ENCODE peak calls at places on chromosome 16, in five cellular contexts. J is PC-3; K is OCI-LY7; Z is BE2C; L is CD4-positive, CD25-positive, alpha-beta regulatory T cell. I is an unnamed sample.

GRCh38 chr16:77657016-77657415 is 65.3 kb upstream of the NUDT7 start:
- DNase-seq in K (no peak), J (no peak), Z (peak), L (no peak), I (no peak)

GRCh38 chr16:1545044-1545736 is 11.7 kb downstream of the TMEM204 start:
- DNase-seq in J (no peak), K (no peak), L (no peak), Z (peak), I (peak)

GRCh38 chr16:54620197-54620596 is 310.5 kb upstream of the IRX5 start:
- DNase-seq in K (no peak), Z (no peak), L (no peak), J (no peak), I (no peak)

GRCh38 chr16:29837833-29838232 is 17.6 kb downstream of the MVP start:
- DNase-seq in L (no peak), J (no peak), Z (no peak), K (no peak), I (no peak)

GRCh38 chr16:66441586-66442375 is 14.7 kb downstream of the BEAN1 start:
- DNase-seq in K (no peak), J (peak), L (no peak), Z (no peak), I (no peak)

GRCh38 chr16:46972971-46973456 is 460 bp downstream of the DNAJA2 start:
- DNase-seq in Z (peak), K (peak), J (peak), L (peak), I (no peak)

GRCh38 chr16:14500791-14501190 is 129.3 kb downstream of the PARN start:
- DNase-seq in L (no peak), Z (no peak), K (no peak), J (no peak), I (no peak)

GRCh38 chr16:23584186-23585076 is 11.7 kb downstream of the NDUFAB1 start:
- DNase-seq in K (no peak), J (no peak), L (no peak), Z (no peak), I (no peak)

GRCh38 chr16:627458-628239 is 3.1 kb upstream of the WFIKKN1 start:
- DNase-seq in L (no peak), K (no peak), Z (peak), J (peak), I (no peak)

GRCh38 chr16:10577305-10578202 is 2.8 kb downstream of the EMP2 start:
- DNase-seq in K (no peak), J (peak), Z (no peak), L (no peak), I (no peak)

GRCh38 chr16:81511371-81511770 is 66.8 kb downstream of the CMIP start:
- DNase-seq in J (peak), K (no peak), Z (no peak), L (no peak), I (no peak)

GRCh38 chr16:89582614-89583196 is 7.1 kb downstream of the CPNE7 start:
- DNase-seq in J (no peak), Z (no peak), L (no peak), K (no peak), I (no peak)

GRCh38 chr16:86363057-86363490 is 147.3 kb upstream of the FOXF1 start:
- DNase-seq in J (peak), L (no peak), K (no peak), Z (peak), I (no peak)

GRCh38 chr16:54937673-54938350 is 7.1 kb downstream of the IRX5 start:
- DNase-seq in Z (no peak), K (no peak), J (no peak), L (no peak), I (no peak)

GRCh38 chr16:48499822-48500440 is 110.0 kb downstream of the N4BP1 start:
- DNase-seq in Z (no peak), K (no peak), L (no peak), J (peak), I (no peak)

GRCh38 chr16:53960954-53961616 is 257.1 kb downstream of the FTO start:
- DNase-seq in Z (peak), K (no peak), L (no peak), J (no peak), I (no peak)

GRCh38 chr16:10578474-10579316 is 1.7 kb downstream of the EMP2 start:
- DNase-seq in L (no peak), J (peak), K (no peak), Z (no peak), I (no peak)

GRCh38 chr16:56192971-56193936 is 2.0 kb downstream of the GNAO1 start:
- DNase-seq in L (no peak), K (no peak), J (no peak), Z (peak), I (no peak)

DNA sequence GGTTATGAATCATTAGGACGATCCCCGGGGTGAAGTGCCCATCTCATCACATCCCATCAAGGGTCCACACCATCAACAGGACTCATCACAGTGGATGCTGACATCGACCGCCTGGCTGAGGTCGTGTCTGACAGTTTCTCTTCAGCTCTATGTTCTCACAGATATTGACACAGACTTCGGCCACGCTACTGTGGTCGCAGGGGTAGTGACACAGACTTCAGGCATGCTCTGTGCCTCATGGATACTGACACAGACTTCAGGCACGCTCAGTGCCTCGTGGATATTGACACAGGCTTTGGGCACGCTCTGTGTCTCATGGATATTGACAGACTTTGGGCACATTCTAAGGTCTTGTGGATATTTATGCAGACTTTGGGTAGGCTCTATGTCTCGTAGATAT is 50.1 kb downstream of the KLHDC4 start:
- DNase-seq in K (no peak), Z (no peak), J (no peak), L (no peak), I (no peak)
- H3K4me3 ChIP-seq in K (no peak), Z (no peak), J (no peak), L (no peak), I (no peak)

GRCh38 chr16:69273009-69273408 is 38.1 kb upstream of the VPS4A start:
- DNase-seq in Z (no peak), J (no peak), K (no peak), L (no peak), I (no peak)

GRCh38 chr16:69270831-69271230 is 40.3 kb upstream of the VPS4A start:
- DNase-seq in J (no peak), L (no peak), K (no peak), Z (no peak), I (no peak)

GRCh38 chr16:69274699-69275235 is 36.4 kb upstream of the VPS4A start:
- DNase-seq in Z (no peak), J (no peak), L (no peak), K (no peak), I (no peak)

DNA sequence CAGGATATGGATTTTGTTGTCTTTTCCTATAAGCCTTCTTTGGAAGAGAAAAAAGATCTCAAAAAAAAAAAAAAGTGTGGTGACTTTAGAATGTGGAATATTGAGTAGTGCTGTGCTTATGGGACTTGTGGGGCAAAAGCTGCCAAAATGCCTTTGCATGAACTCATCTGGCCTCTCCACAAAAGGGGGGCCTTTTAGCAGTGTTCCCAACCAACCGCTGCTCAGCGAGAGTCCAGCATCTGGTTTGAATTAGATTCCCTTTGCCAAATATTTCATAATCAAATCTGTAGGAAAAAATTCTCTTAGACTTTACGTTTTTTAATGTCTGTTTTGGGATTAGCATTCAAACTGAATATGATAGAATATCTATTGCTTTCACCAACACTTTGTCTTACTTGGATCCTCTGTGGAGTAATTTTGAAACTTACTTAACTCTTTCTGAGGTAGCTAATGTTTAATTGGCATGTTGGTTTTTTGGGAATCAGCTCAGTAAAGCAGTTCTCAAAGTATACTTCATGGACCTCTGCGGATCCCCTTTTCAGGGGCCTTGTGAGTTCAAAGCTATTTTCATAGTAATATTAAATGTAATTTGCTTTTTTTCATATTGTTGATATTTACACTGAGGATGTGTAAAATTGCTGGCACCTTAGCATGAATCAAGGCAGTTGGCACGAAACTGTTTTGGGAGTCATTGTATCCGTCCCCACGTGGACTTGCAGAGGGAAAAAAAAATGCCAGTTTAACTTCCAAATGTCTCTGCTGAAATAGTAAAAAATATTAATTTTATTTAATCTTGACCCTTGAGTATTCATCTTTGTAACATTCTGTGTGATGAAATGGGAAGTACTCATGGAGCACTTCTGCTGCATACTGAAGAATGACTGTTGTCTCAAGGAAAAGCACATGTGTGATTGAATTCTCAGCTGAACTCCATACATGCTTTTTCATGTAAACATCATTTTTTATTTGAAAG is 34.7 kb upstream of the VPS4A start:
- DNase-seq in K (no peak), Z (peak), J (no peak), L (no peak), I (no peak)
- H3K4me3 ChIP-seq in K (no peak), Z (no peak), J (no peak), L (no peak), I (no peak)

GRCh38 chr16:75496546-75496945 is 1.3 kb upstream of the CHST6 start:
- DNase-seq in J (no peak), K (no peak), L (no peak), Z (no peak), I (no peak)

GRCh38 chr16:75494696-75495601 is at the start of gene CHST6:
- DNase-seq in K (no peak), L (no peak), Z (no peak), J (no peak), I (no peak)

GRCh38 chr16:75497558-75497957 is 2.3 kb upstream of the CHST6 start:
- DNase-seq in K (no peak), Z (no peak), L (no peak), J (no peak), I (no peak)

GRCh38 chr16:75491876-75492275 is 3.4 kb downstream of the CHST6 start:
- DNase-seq in Z (peak), L (no peak), K (peak), J (peak), I (no peak)

GRCh38 chr16:75494184-75494583 is 1.1 kb downstream of the CHST6 start:
- DNase-seq in K (no peak), J (no peak), Z (no peak), L (no peak), I (no peak)
- H3K4me3 ChIP-seq in K (no peak), J (no peak), Z (no peak), L (no peak), I (no peak)

DNA sequence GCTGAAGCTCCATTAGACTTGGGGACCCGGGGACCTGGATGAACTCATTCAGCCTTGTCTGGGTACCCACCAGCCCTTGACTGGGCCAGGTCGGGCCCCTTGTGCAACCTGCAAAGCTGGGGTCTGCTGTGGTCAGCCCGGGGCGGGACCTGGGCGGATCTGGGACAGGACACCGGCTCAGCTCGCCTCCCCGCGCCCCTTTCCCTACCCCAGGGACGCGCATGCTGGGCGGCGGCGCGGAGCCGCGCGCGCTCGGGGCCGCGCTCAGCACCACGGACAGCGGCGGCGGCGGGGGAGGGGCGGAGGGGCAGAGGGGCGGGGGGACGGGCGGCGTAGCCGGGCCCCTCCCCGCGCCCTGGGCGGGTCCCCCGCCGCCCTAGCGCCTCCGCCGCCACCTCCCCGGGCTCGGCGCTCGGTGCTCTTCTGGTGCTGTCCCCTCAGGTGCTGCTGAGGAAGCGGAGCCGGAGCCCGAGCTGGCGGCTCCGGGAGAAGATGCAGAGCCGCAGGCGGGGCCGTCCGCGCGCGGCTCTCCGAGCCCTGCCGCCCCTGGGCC is 7.4 kb downstream of the ACD start:
- DNase-seq in J (peak), K (no peak), Z (peak), L (no peak), I (no peak)
- H3K4me3 ChIP-seq in J (peak), K (no peak), Z (peak), L (no peak), I (peak)

DNA sequence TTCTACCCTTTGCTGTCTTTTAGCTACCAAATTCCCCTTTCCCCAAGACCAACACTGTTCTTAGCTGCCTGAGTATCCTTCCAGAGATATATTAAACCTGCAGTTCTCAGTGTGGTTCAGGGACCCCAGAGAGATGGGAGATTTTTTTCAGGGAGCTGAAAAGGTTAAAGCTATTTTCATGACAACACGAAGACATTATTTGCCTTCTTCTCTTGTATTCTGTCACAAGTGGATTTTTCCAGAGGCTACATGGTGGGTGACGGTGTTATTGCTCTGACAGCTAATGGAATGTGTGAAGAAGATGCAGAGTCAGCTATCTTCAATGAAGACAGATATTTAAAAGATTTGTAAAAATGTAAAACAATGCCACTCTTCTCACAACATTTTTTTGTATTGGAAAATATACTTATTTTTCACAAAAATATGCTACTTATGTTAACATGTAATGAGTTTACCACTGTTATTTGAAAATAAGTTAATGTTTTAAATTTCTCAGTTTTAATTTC is 69.0 kb downstream of the CFDP1 start:
- DNase-seq in Z (no peak), J (no peak), K (no peak), L (no peak), I (no peak)
- H3K4me3 ChIP-seq in Z (no peak), J (no peak), K (no peak), L (no peak), I (no peak)

GRCh38 chr16:84593825-84594724 is 23.8 kb downstream of the COTL1 start:
- DNase-seq in L (peak), K (peak), Z (no peak), J (no peak), I (no peak)
- H3K4me3 ChIP-seq in L (peak), K (peak), Z (peak), J (no peak), I (no peak)

GRCh38 chr16:12902511-12903324 is 1.3 kb downstream of the SHISA9 start:
- DNase-seq in L (no peak), K (no peak), Z (no peak), J (no peak), I (no peak)

GRCh38 chr16:12901597-12902436 is at the start of gene SHISA9:
- DNase-seq in L (no peak), Z (no peak), K (no peak), J (no peak), I (no peak)

GRCh38 chr16:12903325-12904040 is 2.1 kb downstream of the SHISA9 start:
- DNase-seq in J (no peak), K (no peak), L (no peak), Z (no peak), I (no peak)

GRCh38 chr16:12906271-12906670 is 4.9 kb downstream of the SHISA9 start:
- DNase-seq in K (no peak), L (no peak), Z (no peak), J (no peak), I (no peak)

DNA sequence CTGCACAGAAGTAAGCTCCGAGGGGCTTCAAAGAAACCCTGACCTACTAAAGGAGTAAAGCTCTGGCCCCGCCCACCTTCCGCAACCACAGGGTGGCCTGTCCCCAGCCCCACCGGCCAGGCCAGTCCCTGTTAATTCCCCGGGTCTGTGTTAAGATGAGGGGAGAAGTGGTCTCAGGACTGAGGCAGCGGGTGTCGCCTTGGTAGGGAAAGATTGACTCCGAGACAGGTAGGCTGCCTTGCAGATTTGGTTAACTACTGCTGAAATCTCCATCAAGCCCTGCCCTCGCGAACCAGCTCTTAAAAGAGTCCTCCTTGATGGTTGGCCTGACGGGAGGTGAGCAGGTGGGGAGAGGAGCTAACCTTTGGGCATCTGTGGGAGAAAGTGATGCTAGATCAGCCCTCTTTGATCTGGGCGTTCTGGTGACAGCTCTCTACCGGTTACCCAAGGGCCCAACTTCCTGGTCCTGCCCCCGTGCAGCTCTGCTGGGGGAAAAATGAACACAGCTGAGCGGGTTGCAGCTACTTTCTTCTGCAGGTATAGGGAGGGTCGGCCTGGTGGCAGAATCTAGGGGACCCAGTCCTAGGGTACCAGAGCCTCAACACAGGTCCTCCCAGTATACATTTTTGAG is 2.8 kb downstream of the SHISA9 start:
- DNase-seq in J (no peak), K (peak), Z (no peak), L (no peak), I (no peak)
- H3K4me3 ChIP-seq in J (no peak), K (no peak), Z (no peak), L (no peak), I (no peak)